ENCODE peak calls at places on chromosomes 2 and 18, in ten cellular contexts. K, X, V, C, P, H, L, Z, J and Y are unnamed samples.

GRCh38 chr2:30225131-30225762 is 6.1 kb upstream of the LBH start:
- DNase-seq in C (no peak), V (no peak), K (peak; percentile 28), Z (peak; percentile 84), P (peak; percentile 73), L (no peak), H (no peak), X (no peak), J (peak; percentile 52), Y (no peak)

GRCh38 chr2:112706170-112706664 is 14.6 kb upstream of the NT5DC4 start:
- DNase-seq in H (no peak), X (no peak), C (peak; percentile 94), K (no peak), V (no peak), Z (peak; percentile 25), J (no peak), L (peak; percentile 47), P (no peak), Y (no peak)

GRCh38 chr2:225100856-225101294 is 58.6 kb upstream of the DOCK10 start:
- DNase-seq in X (no peak), H (peak; percentile 71), Z (no peak), K (no peak), P (no peak), V (no peak), C (no peak), J (no peak), L (no peak), Y (no peak)

GRCh38 chr2:102291221-102292075 is 19.9 kb upstream of the IL1RL1 start:
- DNase-seq in Z (no peak), K (peak; percentile 22), V (no peak), J (no peak), P (no peak), L (no peak), H (no peak), X (no peak), C (no peak), Y (no peak)

GRCh38 chr2:24009680-24010476 is at the start of gene MFSD2B:
- DNase-seq in C (peak; percentile 75), V (peak; percentile 86), H (no peak), P (no peak), X (no peak), Z (no peak), K (no peak), J (no peak), L (no peak), Y (no peak)

GRCh38 chr2:231030725-231031124 is 6.6 kb upstream of the C2orf72 start:
- DNase-seq in P (no peak), H (no peak), L (no peak), K (no peak), Z (peak; percentile 1), X (no peak), V (no peak), J (no peak), C (no peak), Y (no peak)

GRCh38 chr2:29213871-29214341 is 98.7 kb downstream of the CLIP4 start:
- DNase-seq in L (no peak), X (no peak), P (no peak), Z (peak; percentile 20), H (no peak), K (no peak), C (no peak), J (no peak), V (no peak), Y (peak; percentile 39)

GRCh38 chr2:227504700-227505099 is 32.7 kb downstream of the AGFG1 start:
- DNase-seq in P (no peak), C (no peak), L (no peak), Z (no peak), J (no peak), V (no peak), X (no peak), K (no peak), H (no peak), Y (no peak)

GRCh38 chr2:17879913-17880274 is 1.4 kb downstream of the KCNS3 start:
- DNase-seq in C (no peak), H (no peak), P (no peak), V (no peak), K (no peak), X (peak; percentile 13), J (no peak), L (no peak), Z (no peak), Y (no peak)

GRCh38 chr2:17876590-17876989 is 1.9 kb upstream of the KCNS3 start:
- DNase-seq in J (no peak), X (no peak), K (no peak), C (no peak), H (no peak), V (no peak), Z (no peak), P (no peak), L (no peak), Y (no peak)

GRCh38 chr2:17878222-17879136 is at the start of gene KCNS3:
- DNase-seq in Z (peak; percentile 67), X (no peak), J (peak; percentile 61), H (peak; percentile 64), L (no peak), K (no peak), C (peak; percentile 93), V (peak; percentile 90), P (no peak), Y (no peak)

GRCh38 chr2:17877811-17878221 is 651 bp upstream of the KCNS3 start:
- DNase-seq in H (no peak), V (peak; percentile 41), Z (no peak), X (no peak), C (no peak), L (no peak), P (no peak), K (peak; percentile 13), J (peak; percentile 15), Y (no peak)

DNA sequence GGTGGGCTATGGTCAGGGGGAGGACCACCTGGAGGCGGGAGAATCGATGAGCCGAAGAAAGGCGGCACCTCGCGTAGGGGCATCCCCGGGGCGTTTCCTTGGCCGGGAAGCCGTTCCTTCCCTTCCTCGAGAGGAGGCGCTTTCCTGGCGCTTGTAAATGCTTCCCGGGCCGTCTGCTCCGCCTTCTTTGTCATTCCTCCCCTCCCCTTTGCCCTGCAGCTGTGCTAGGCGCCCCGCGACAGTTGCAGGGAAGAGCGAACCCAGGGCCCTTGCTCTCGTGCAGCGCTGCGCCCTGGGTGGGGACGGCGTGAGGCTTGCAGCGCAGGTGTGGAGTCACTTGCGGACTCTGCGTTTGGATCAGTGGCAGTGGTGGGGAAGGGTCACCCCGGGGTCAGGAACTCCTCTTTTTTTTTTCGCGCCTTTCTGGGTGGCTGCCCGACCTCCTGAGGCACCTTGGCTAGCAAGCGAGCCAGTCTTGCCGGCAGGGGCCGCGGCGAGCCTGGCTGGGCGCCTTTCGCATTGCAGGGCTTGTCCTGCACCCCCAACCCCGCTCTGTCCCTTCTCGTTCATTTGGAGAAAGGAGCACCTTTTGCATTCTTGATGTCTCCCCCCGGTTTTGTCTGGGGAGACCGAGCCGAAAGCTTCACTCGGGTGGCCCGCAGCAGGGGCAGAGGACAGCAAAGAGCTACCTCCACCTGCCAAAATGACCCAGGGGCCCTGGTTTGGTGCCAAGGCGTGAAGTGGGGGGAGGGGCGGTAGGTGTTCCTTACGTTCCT is 858 bp downstream of the KCNS3 start:
- DNase-seq in Z (peak; percentile 80), L (peak; percentile 82), V (peak; percentile 72), J (peak; percentile 87), X (no peak), K (peak; percentile 42), C (peak; percentile 45), H (peak; percentile 82), P (no peak), Y (no peak)
- TF ChIP-seq EP300 in Z (no peak), L (no peak), V (no peak), J (no peak), X (no peak), K (no peak), C (no peak), H (no peak), P (no peak), Y (no peak)

DNA sequence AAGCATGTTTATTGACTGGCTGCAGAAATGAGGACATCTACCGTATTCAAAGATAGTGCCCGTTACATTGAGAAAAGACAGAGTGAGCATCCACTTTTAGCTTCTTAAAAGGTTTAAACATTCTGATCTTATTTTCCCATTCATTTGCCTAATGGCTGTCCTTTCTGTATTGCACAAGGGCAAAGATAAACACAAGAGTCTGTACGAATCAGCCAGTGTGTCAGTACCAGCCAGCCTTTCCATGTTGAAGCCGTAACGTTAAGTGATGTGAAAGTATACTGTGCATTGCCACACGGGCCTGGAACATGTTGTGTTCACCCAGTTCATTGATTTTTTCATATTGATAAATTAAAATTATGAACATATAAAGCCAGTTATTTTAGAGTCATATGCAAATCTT is 41.6 kb downstream of the TRAPPC12 start:
- DNase-seq in P (no peak), C (no peak), X (no peak), H (no peak), K (no peak), L (no peak), J (no peak), Z (no peak), V (no peak), Y (no peak)
- TF ChIP-seq CTCF in P (no peak), C (no peak), X (no peak), H (no peak), K (no peak), L (no peak), J (no peak), Z (no peak), V (no peak), Y (no peak)

GRCh38 chr18:39186008-39186407 is 1620.4 kb upstream of the CELF4 start:
- DNase-seq in L (no peak), C (no peak), K (no peak), Z (no peak), J (no peak), H (no peak), X (no peak), P (no peak), V (no peak), Y (no peak)

GRCh38 chr18:39188278-39188677 is 1622.7 kb upstream of the CELF4 start:
- DNase-seq in C (no peak), P (no peak), Z (no peak), H (no peak), J (no peak), L (no peak), V (no peak), X (no peak), K (no peak), Y (no peak)

GRCh38 chr18:39191058-39191457 is 1625.5 kb upstream of the CELF4 start:
- DNase-seq in K (no peak), H (no peak), L (no peak), J (no peak), C (no peak), V (no peak), Z (no peak), P (no peak), X (no peak), Y (no peak)

GRCh38 chr18:39190508-39190907 is 1624.9 kb upstream of the CELF4 start:
- DNase-seq in V (no peak), K (no peak), C (no peak), H (no peak), L (no peak), X (no peak), P (no peak), Z (no peak), J (no peak), Y (no peak)

GRCh38 chr18:39191931-39192330 is 1626.3 kb upstream of the CELF4 start:
- DNase-seq in Z (no peak), C (peak; percentile 6), X (no peak), K (no peak), P (no peak), L (no peak), J (no peak), V (peak; percentile 29), H (no peak), Y (no peak)
- TF ChIP-seq EP300 in Z (no peak), C (no peak), X (no peak), K (no peak), P (no peak), L (no peak), J (no peak), V (peak; percentile 80), H (no peak), Y (no peak)

GRCh38 chr2:55618649-55619055 is 1.2 kb upstream of the PPP4R3B start:
- DNase-seq in C (peak; percentile 50), H (peak; percentile 81), Z (peak; percentile 74), V (peak; percentile 72), L (no peak), P (peak; percentile 52), J (peak; percentile 58), K (peak; percentile 61), X (peak; percentile 73), Y (no peak)

GRCh38 chr2:55617160-55618024 is at the start of gene PPP4R3B:
- DNase-seq in K (peak; percentile 95), C (peak; percentile 89), J (peak; percentile 99), X (peak; percentile 99), H (peak; percentile 99), V (peak; percentile 93), P (peak; percentile 99), Z (peak; percentile 100), L (peak; percentile 98), Y (peak; percentile 99)

GRCh38 chr2:55621802-55622201 is 4.4 kb upstream of the PPP4R3B start:
- DNase-seq in L (no peak), C (no peak), H (no peak), V (no peak), P (no peak), K (no peak), Z (no peak), X (no peak), J (no peak), Y (no peak)

GRCh38 chr2:55618025-55618648 is 715 bp upstream of the PPP4R3B start:
- DNase-seq in X (peak; percentile 21), P (no peak), K (peak; percentile 13), J (no peak), L (no peak), C (no peak), H (no peak), V (peak; percentile 9), Z (no peak), Y (no peak)

DNA sequence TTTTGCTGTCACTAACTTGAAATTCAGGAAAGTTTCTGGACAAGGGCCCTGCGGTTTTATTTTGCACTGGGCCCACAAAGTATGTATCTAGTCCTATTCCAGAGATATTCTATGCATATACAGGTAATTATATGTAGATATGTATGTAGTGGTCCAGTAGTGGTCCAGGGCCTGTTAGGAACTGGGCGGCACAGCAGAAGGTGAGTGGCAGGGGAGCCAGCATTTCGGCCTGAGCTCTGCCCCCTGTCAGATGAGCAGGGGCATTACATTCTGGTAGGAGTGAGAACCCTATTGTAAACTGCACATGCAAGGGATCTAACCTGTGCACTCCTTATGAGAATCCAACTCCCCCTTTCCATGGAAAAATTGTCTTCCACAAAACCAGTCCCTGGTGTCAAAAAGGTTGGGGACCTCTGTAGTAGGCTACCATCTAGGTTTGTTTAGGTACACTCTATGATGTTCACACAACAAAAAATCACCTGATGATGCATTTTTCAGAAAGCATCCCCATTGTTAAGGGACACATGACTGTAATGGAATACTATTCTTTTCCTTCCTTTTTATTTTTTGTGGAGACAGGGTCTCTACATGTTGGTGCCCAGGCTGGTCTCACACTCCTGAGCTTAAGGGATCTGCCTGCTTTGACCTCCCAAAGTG is 2.8 kb upstream of the PPP4R3B start:
- DNase-seq in Z (no peak), L (no peak), J (no peak), C (no peak), K (no peak), H (no peak), P (no peak), V (peak; percentile 28), X (peak; percentile 63), Y (no peak)
- TF ChIP-seq CTCF in Z (no peak), L (peak; percentile 16), J (peak; percentile 17), C (peak; percentile 67), K (no peak), H (peak; percentile 41), P (no peak), V (peak; percentile 48), X (peak; percentile 65), Y (no peak)